ENCODE peak calls at places on chromosome 1, in six cellular contexts. S is uterus, J is nephron progenitor cell, O is left ventricle myocardium inferior, P is fibroblast of pulmonary artery, B is tibial nerve. T is an unnamed sample.

GRCh38 chr1:186304982-186305949 is 69.8 kb downstream of the TPR start:
- DNase-seq in J (no peak), O (no peak), S (no peak), B (no peak), P (peak), T (peak)

GRCh38 chr1:40799351-40799867 is 15.8 kb downstream of the KCNQ4 start:
- DNase-seq in P (peak), B (no peak), O (no peak), S (peak), J (no peak), T (no peak)

GRCh38 chr1:85342177-85342576 is 65.7 kb upstream of the BCL10 start:
- DNase-seq in S (no peak), P (peak), J (no peak), O (no peak), B (no peak), T (no peak)

GRCh38 chr1:110393691-110394564 is 3.1 kb upstream of the SLC16A4 start:
- DNase-seq in S (no peak), P (peak), J (no peak), B (no peak), O (no peak), T (no peak)

GRCh38 chr1:53069663-53070327 is 7.8 kb downstream of the PODN start:
- DNase-seq in P (no peak), S (peak), B (peak), J (peak), O (peak), T (no peak)

GRCh38 chr1:172283766-172284165 is 136.7 kb upstream of the C1orf105 start:
- DNase-seq in P (no peak), B (no peak), O (no peak), J (no peak), S (no peak), T (no peak)

GRCh38 chr1:43764581-43764980 is 57.2 kb downstream of the ST3GAL3 start:
- DNase-seq in O (no peak), B (no peak), S (no peak), J (no peak), P (no peak), T (peak)

GRCh38 chr1:151615711-151616504 is 4.1 kb downstream of the SNX27 start:
- DNase-seq in J (no peak), O (no peak), B (no peak), P (no peak), S (no peak), T (no peak)

GRCh38 chr1:232952514-232953175 is 2.2 kb downstream of the NTPCR start:
- DNase-seq in P (peak), B (no peak), O (no peak), S (no peak), J (peak), T (peak)

GRCh38 chr1:54804471-54805132 is 3.5 kb upstream of the TTC22 start:
- DNase-seq in B (no peak), O (no peak), S (no peak), P (no peak), J (no peak), T (no peak)

DNA sequence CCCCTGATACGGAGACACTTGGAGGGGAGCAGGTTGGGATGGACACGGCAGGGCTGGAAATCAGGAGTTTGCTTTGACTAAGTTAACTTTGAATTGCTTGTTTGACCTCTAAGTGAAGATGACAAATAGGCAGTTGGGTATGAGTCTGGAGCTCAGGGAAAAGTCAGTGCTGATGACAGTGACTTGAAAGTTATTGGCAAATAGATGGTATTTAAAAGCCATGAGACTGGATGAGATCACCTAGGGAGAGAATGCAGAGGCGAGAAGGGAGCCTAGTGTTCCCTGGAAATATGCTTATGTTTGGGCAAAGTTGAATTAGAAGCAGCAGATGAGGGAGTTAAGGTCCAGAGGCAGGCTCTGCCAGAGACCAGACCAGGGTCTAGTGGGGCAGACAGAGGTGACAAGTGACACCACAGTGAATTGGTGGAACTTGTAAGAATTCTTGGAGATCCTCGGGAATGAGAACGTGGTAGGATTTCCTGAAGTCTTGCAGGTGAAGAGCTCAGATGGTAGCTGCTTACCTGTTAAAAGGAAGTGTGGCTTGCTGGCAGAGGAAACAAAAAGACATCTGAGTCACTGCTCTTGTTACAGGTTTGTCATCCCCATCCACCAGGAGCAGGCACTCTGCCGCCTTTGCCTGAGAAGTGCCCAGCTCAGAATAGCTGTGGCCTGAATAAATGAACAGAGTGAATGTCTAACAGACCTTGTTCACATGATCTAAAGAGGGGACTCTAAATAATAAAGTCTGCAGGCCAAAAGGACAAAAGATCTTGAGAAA is 12.5 kb upstream of the ZSCAN20 start:
- DNase-seq in S (no peak), B (no peak), P (no peak), O (no peak), J (no peak), T (no peak)
- TF ChIP-seq CTCF in S (no peak), B (no peak), P (no peak), O (no peak), J (no peak), T (no peak)

GRCh38 chr1:18575620-18576019 is 55.0 kb upstream of the PAX7 start:
- DNase-seq in J (peak), P (peak), S (no peak), O (peak), B (peak), T (peak)
- TF ChIP-seq CTCF in J (peak), P (peak), S (no peak), O (peak), B (peak), T (peak)

GRCh38 chr1:181818943-181819342 is 242.6 kb downstream of the ZNF648 start:
- DNase-seq in P (no peak), J (no peak), O (no peak), B (no peak), S (no peak), T (no peak)
- TF ChIP-seq CTCF in P (no peak), J (no peak), O (no peak), B (no peak), S (no peak), T (no peak)

GRCh38 chr1:83499998-83500397 is 498.9 kb downstream of the TTLL7 start:
- DNase-seq in S (no peak), O (no peak), B (no peak), P (no peak), J (no peak), T (no peak)

GRCh38 chr1:83495560-83495959 is 503.4 kb downstream of the TTLL7 start:
- DNase-seq in O (no peak), B (no peak), S (no peak), P (no peak), J (no peak), T (no peak)

GRCh38 chr1:83500987-83501591 is 497.8 kb downstream of the TTLL7 start:
- DNase-seq in O (no peak), B (no peak), S (no peak), P (no peak), J (no peak), T (no peak)

GRCh38 chr1:83500531-83500930 is 498.4 kb downstream of the TTLL7 start:
- DNase-seq in P (no peak), B (no peak), J (no peak), S (no peak), O (no peak), T (no peak)

DNA sequence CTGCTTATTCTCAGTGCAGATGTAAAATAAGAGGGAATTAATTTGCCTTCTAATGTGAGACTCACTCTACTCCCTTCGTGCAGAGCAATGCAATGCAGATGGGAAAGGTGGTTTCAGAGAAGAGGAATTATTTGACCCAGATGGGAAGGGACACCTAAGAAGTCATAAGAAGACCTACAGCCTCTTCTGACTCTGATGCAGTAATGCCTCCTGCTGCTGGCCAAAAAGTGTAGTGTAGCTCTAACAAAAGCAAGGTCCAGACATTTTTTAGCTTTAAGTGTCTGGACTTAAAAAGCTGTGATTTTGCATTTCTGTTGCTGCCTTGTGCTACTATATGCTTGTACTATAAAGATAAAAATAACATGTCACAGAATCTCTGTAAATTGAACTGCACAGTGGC is 501.4 kb downstream of the TTLL7 start:
- DNase-seq in B (no peak), S (no peak), P (peak), J (no peak), O (no peak), T (no peak)
- TF ChIP-seq CTCF in B (no peak), S (no peak), P (peak), J (peak), O (no peak), T (peak)

T was measured in BE2C.